ENCODE peak calls at places on chromosomes 5 and 9, in six cellular contexts. J is fibroblast of mammary gland, Q is fibroblast of pulmonary artery, P is fibroblast of lung, D is BE2C, I is A549. K is an unnamed sample.

GRCh38 chr5:146042628-146043279 is 62.6 kb downstream of the PLAC8L1 start:
- DNase-seq in I (peak), D (no peak), P (peak), J (peak), Q (peak), K (peak)

GRCh38 chr5:61307196-61307590 is 24.9 kb upstream of the ZSWIM6 start:
- DNase-seq in Q (no peak), I (no peak), P (no peak), D (no peak), J (no peak), K (no peak)

GRCh38 chr5:34043099-34043876 is at the start of gene C1QTNF3:
- DNase-seq in Q (no peak), P (peak), J (no peak), I (no peak), D (no peak), K (no peak)

GRCh38 chr5:148626986-148627385 is 27.3 kb downstream of the HTR4 start:
- DNase-seq in P (no peak), D (no peak), J (no peak), I (no peak), Q (no peak), K (no peak)

GRCh38 chr5:67255881-67256280 is 59.3 kb upstream of the CD180 start:
- DNase-seq in Q (peak), D (no peak), P (no peak), I (no peak), J (no peak), K (no peak)

GRCh38 chr9:92650296-92650695 is 19.6 kb downstream of the IPPK start:
- DNase-seq in Q (no peak), D (no peak), I (no peak), J (no peak), P (no peak), K (no peak)

GRCh38 chr9:70044450-70045307 is 1.0 kb downstream of the MAMDC2 start:
- DNase-seq in P (peak), J (peak), I (no peak), Q (peak), D (no peak), K (peak)

GRCh38 chr5:98168862-98169261 is 604.6 kb upstream of the RGMB start:
- DNase-seq in P (no peak), I (no peak), J (peak), D (no peak), Q (no peak), K (no peak)

GRCh38 chr9:21267141-21267540 is 27.3 kb upstream of the IFNA14 start:
- DNase-seq in Q (no peak), P (no peak), J (no peak), I (no peak), D (no peak), K (no peak)

GRCh38 chr9:132560604-132561304 is 21.7 kb upstream of the BARHL1 start:
- DNase-seq in I (no peak), P (no peak), D (no peak), J (no peak), Q (no peak), K (no peak)

GRCh38 chr9:113488071-113488470 is 24.5 kb downstream of the RGS3 start:
- DNase-seq in J (no peak), I (no peak), P (no peak), Q (no peak), D (no peak), K (no peak)

GRCh38 chr9:91071185-91071990 is 269.8 kb downstream of the SYK start:
- DNase-seq in J (peak), P (peak), I (peak), D (peak), Q (peak), K (peak)

GRCh38 chr9:77495834-77496671 is 152.1 kb downstream of the GNA14 start:
- DNase-seq in P (peak), Q (peak), J (peak), I (peak), D (no peak), K (peak)

GRCh38 chr9:426264-426663 is 211.6 kb downstream of the DOCK8 start:
- DNase-seq in Q (no peak), D (no peak), I (no peak), J (no peak), P (no peak), K (no peak)

GRCh38 chr9:18566125-18566524 is 92.2 kb downstream of the ADAMTSL1 start:
- DNase-seq in I (peak), Q (peak), J (peak), D (no peak), P (peak), K (no peak)

GRCh38 chr9:113343732-113344231 is 3.7 kb upstream of the WDR31 start:
- DNase-seq in Q (peak), P (peak), D (peak), I (no peak), J (peak), K (peak)

GRCh38 chr5:57895766-57896165 is 413.2 kb upstream of the ACTBL2 start:
- DNase-seq in D (no peak), J (no peak), I (no peak), P (no peak), Q (peak), K (no peak)

GRCh38 chr5:3606121-3606831 is 10.6 kb downstream of the IRX1 start:
- DNase-seq in J (no peak), Q (no peak), P (no peak), D (no peak), I (no peak), K (no peak)
- H3K4me3 ChIP-seq in J (no peak), Q (no peak), P (no peak), D (no peak), I (no peak), K (no peak)

GRCh38 chr5:77844408-77845272 is 68.5 kb upstream of the TBCA start:
- DNase-seq in I (no peak), Q (no peak), J (peak), P (peak), D (no peak), K (no peak)
- H3K4me3 ChIP-seq in I (no peak), Q (peak), J (peak), P (peak), D (no peak), K (no peak)

DNA sequence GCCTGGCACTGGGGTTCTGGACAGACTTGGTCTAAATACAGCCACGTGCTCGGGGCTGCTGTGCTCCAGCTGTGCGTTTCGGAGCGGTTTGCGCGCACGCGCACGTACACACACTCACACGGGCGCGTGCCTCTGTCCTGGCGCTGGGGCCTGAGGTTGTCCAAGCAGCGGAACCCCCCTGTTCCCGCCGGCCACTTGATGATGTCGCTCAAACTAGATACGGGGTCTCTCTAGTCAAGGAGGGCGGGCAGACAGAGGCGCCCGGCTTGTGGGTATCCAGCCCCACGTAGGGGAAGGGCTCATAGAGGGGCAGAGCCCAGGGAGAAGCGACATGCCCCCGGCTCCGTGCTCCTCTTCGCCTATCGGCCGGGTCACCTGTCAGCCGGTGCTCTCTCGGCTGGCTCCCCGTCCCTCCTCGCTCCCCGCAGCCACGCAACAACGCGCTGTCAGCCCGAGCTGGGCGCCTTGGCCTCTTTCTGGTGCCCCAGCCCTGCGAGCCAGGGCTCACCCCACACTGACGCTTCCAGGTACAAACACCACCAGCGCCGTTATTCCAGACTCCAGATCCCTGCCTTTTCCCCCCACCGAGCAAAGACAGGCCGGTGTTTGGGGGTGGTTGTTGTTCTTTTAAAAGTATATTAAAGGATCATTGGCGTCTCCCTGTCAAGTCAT is 8.8 kb downstream of the NR2F1-AS1 start:
- DNase-seq in P (no peak), J (no peak), I (no peak), D (no peak), Q (no peak), K (no peak)
- H3K4me3 ChIP-seq in P (no peak), J (peak), I (no peak), D (no peak), Q (peak), K (no peak)

GRCh38 chr9:89154651-89155336 is 23.8 kb downstream of the SHC3 start:
- DNase-seq in Q (peak), D (no peak), P (peak), I (peak), J (peak), K (peak)

GRCh38 chr9:89153187-89153586 is 25.4 kb downstream of the SHC3 start:
- DNase-seq in P (no peak), I (no peak), D (no peak), J (no peak), Q (no peak), K (no peak)

GRCh38 chr9:89149726-89150125 is 28.9 kb downstream of the SHC3 start:
- DNase-seq in J (peak), P (peak), D (no peak), I (no peak), Q (peak), K (peak)

GRCh38 chr9:89154218-89154617 is 24.4 kb downstream of the SHC3 start:
- DNase-seq in P (no peak), Q (no peak), I (no peak), D (no peak), J (no peak), K (no peak)

GRCh38 chr9:89153618-89154017 is 25.0 kb downstream of the SHC3 start:
- DNase-seq in P (peak), Q (peak), I (peak), J (peak), D (no peak), K (peak)
- H3K4me3 ChIP-seq in P (no peak), Q (no peak), I (no peak), J (no peak), D (no peak), K (no peak)

GRCh38 chr9:14307989-14308750 is 5.8 kb downstream of the NFIB start:
- DNase-seq in J (no peak), Q (peak), P (peak), D (no peak), I (no peak), K (no peak)
- H3K4me3 ChIP-seq in J (no peak), Q (peak), P (peak), D (peak), I (no peak), K (no peak)

GRCh38 chr9:20070336-20070735 is 281.5 kb upstream of the SLC24A2 start:
- DNase-seq in J (no peak), Q (no peak), D (no peak), P (no peak), I (no peak), K (no peak)

GRCh38 chr9:20066120-20066519 is 277.3 kb upstream of the SLC24A2 start:
- DNase-seq in D (no peak), Q (no peak), J (no peak), I (no peak), P (no peak), K (no peak)

DNA sequence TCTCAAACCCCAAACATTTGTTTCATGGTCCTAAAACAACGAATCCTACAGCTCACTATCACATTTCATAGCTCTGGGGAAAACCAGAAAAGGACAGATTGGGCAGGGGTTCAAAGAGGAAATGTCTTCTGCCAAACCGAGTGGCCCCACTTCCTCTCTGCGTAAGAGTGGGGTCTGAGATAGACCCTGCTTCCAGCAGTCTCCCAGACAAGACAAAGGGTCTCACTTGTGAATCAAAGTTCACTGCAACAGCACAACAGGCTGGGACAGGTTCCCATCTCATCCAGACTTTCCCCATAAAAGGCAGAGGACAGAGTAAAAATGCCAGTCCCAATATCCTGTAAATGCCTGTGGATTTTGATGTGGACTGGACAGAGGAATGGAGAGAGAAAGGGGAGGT is 276.2 kb upstream of the SLC24A2 start:
- DNase-seq in Q (peak), P (no peak), I (no peak), J (no peak), D (no peak), K (no peak)
- H3K4me3 ChIP-seq in Q (no peak), P (no peak), I (no peak), J (no peak), D (no peak), K (no peak)